ENCODE peak calls at places on chromosomes 2 and 18, in eight cellular contexts. J is cardiac muscle cell; C is AG04449; R is activated CD8-positive, alpha-beta T cell treated with anti-CD3 and anti-CD28 coated beads for 36 hours; G is H9; D is left lung; Q is lower leg skin; L is upper lobe of left lung. Z is an unnamed sample.

GRCh38 chr2:152240559-152241231 is 65.1 kb upstream of the STAM2 start:
- DNase-seq in D (no peak), G (no peak), L (no peak), R (no peak), Q (no peak), C (no peak), J (peak), Z (no peak)

GRCh38 chr2:237217995-237218621 is 132.4 kb downstream of the COPS8 start:
- DNase-seq in D (no peak), G (peak), Q (peak), R (no peak), L (no peak), J (no peak), C (no peak), Z (no peak)

GRCh38 chr2:4246364-4247131 is 543.2 kb downstream of the DCDC2C start:
- DNase-seq in L (no peak), Q (no peak), C (no peak), J (no peak), G (peak), R (no peak), D (no peak), Z (no peak)

GRCh38 chr18:76426738-76427305 is 68.2 kb downstream of the ZNF516 start:
- DNase-seq in C (no peak), J (peak), Q (no peak), R (peak), L (peak), G (peak), D (peak), Z (peak)

GRCh38 chr2:19722486-19723420 is 179.0 kb downstream of the TTC32 start:
- DNase-seq in R (no peak), C (no peak), Q (no peak), L (no peak), J (peak), G (no peak), D (no peak), Z (no peak)

GRCh38 chr2:230582851-230583283 is 129.8 kb upstream of the CAB39 start:
- DNase-seq in Q (no peak), L (no peak), D (no peak), R (peak), C (no peak), G (no peak), J (no peak), Z (no peak)

GRCh38 chr2:190267302-190267701 is 52.3 kb downstream of the HIBCH start:
- DNase-seq in C (no peak), G (no peak), Q (no peak), R (no peak), L (no peak), D (no peak), J (peak), Z (no peak)

GRCh38 chr2:121346407-121346806 is 61.4 kb upstream of the TFCP2L1 start:
- DNase-seq in C (no peak), R (no peak), G (no peak), L (no peak), J (no peak), D (no peak), Q (peak), Z (no peak)

GRCh38 chr18:54740146-54740844 is 88.0 kb upstream of the RAB27B start:
- DNase-seq in C (no peak), Q (no peak), R (no peak), L (no peak), G (no peak), D (no peak), J (peak), Z (no peak)

GRCh38 chr2:49931243-49931642 is 776.9 kb upstream of the FSHR start:
- DNase-seq in R (no peak), Q (no peak), D (no peak), J (no peak), L (no peak), G (no peak), C (no peak), Z (no peak)

GRCh38 chr18:59631583-59632181 is 65.5 kb downstream of the CCBE1 start:
- DNase-seq in G (peak), C (no peak), L (no peak), J (peak), R (peak), Q (no peak), D (no peak), Z (peak)

GRCh38 chr2:203551653-203552250 is 16.7 kb upstream of the RAPH1 start:
- DNase-seq in J (peak), G (no peak), D (no peak), Q (no peak), C (no peak), R (no peak), L (peak), Z (no peak)

GRCh38 chr2:80529466-80530165 is 225.1 kb upstream of the LRRTM1 start:
- DNase-seq in D (no peak), Q (no peak), J (no peak), G (no peak), L (no peak), C (no peak), R (no peak), Z (no peak)

GRCh38 chr2:10709290-10709939 is 12.0 kb upstream of the ATP6V1C2 start:
- DNase-seq in J (peak), L (no peak), D (no peak), C (no peak), G (peak), R (no peak), Q (no peak), Z (peak)

GRCh38 chr2:174071321-174071720 is 106.1 kb upstream of the SP3 start:
- DNase-seq in C (no peak), J (no peak), G (no peak), R (no peak), Q (no peak), L (no peak), D (no peak), Z (no peak)

GRCh38 chr2:120566331-120567035 is 169.2 kb upstream of the GLI2 start:
- DNase-seq in L (no peak), G (no peak), D (no peak), C (no peak), J (peak), R (no peak), Q (no peak), Z (no peak)

GRCh38 chr18:49819768-49820662 is 6.7 kb upstream of the ACAA2 start:
- DNase-seq in D (no peak), G (no peak), J (peak), C (no peak), Q (no peak), R (peak), L (peak), Z (no peak)

GRCh38 chr2:120279708-120280107 is 27.1 kb downstream of the RALB start:
- DNase-seq in Q (no peak), R (no peak), D (no peak), C (no peak), J (no peak), L (no peak), G (no peak), Z (no peak)

GRCh38 chr18:48834421-48835011 is 116.2 kb downstream of the SMAD7 start:
- DNase-seq in C (peak), L (peak), R (peak), Q (peak), J (peak), D (peak), G (peak), Z (no peak)

GRCh38 chr18:2513616-2514015 is 57.7 kb downstream of the METTL4 start:
- DNase-seq in L (no peak), R (no peak), J (no peak), C (no peak), G (no peak), Q (no peak), D (no peak), Z (no peak)

GRCh38 chr18:50859793-50860192 is 19.1 kb upstream of the ME2 start:
- DNase-seq in L (no peak), C (no peak), G (no peak), D (no peak), J (no peak), Q (no peak), R (no peak), Z (no peak)

GRCh38 chr2:215874418-215874817 is 138.9 kb downstream of the MREG start:
- DNase-seq in Q (no peak), C (no peak), L (no peak), D (no peak), J (no peak), G (no peak), R (no peak), Z (no peak)

GRCh38 chr2:215870088-215870490 is 143.3 kb downstream of the MREG start:
- DNase-seq in D (no peak), J (peak), C (no peak), R (no peak), Q (no peak), L (peak), G (no peak), Z (no peak)

GRCh38 chr2:215866594-215866993 is 146.8 kb downstream of the MREG start:
- DNase-seq in C (no peak), Q (no peak), D (no peak), R (no peak), G (no peak), L (no peak), J (no peak), Z (peak)

GRCh38 chr2:215868886-215869285 is 144.5 kb downstream of the MREG start:
- DNase-seq in L (no peak), J (no peak), D (no peak), C (no peak), R (no peak), G (no peak), Q (no peak), Z (no peak)

GRCh38 chr2:215870986-215871385 is 142.4 kb downstream of the MREG start:
- DNase-seq in C (no peak), J (no peak), R (peak), G (peak), Q (no peak), L (no peak), D (no peak), Z (peak)
- TF ChIP-seq CTCF in C (peak), J (peak), R (no peak), G (peak), Q (no peak), L (no peak), D (no peak), Z (peak)

GRCh38 chr2:44770221-44771187 is 171.0 kb upstream of the SIX3 start:
- DNase-seq in Q (no peak), R (no peak), D (no peak), C (no peak), L (no peak), J (no peak), G (peak), Z (peak)
- TF ChIP-seq CTCF in Q (no peak), R (no peak), D (no peak), C (no peak), L (no peak), J (no peak), G (peak), Z (no peak)

GRCh38 chr2:128714861-128715312 is 396.2 kb upstream of the HS6ST1 start:
- DNase-seq in L (no peak), D (no peak), G (peak), C (no peak), J (no peak), R (peak), Q (peak), Z (no peak)
- TF ChIP-seq CTCF in L (no peak), D (no peak), G (peak), C (no peak), J (peak), R (no peak), Q (no peak), Z (peak)

GRCh38 chr2:200713704-200714064 is 98.0 kb upstream of the BZW1 start:
- DNase-seq in L (no peak), C (no peak), D (no peak), R (peak), G (no peak), J (no peak), Q (no peak), Z (no peak)

GRCh38 chr2:200705305-200705985 is 106.3 kb upstream of the BZW1 start:
- DNase-seq in Q (no peak), R (peak), D (no peak), J (peak), G (peak), L (no peak), C (no peak), Z (peak)

GRCh38 chr2:200703926-200704637 is 107.6 kb upstream of the BZW1 start:
- DNase-seq in J (no peak), Q (no peak), R (no peak), G (no peak), L (no peak), C (no peak), D (no peak), Z (no peak)

GRCh38 chr2:200713003-200713703 is 98.6 kb upstream of the BZW1 start:
- DNase-seq in R (peak), Q (peak), G (peak), J (peak), L (peak), D (peak), C (peak), Z (peak)

DNA sequence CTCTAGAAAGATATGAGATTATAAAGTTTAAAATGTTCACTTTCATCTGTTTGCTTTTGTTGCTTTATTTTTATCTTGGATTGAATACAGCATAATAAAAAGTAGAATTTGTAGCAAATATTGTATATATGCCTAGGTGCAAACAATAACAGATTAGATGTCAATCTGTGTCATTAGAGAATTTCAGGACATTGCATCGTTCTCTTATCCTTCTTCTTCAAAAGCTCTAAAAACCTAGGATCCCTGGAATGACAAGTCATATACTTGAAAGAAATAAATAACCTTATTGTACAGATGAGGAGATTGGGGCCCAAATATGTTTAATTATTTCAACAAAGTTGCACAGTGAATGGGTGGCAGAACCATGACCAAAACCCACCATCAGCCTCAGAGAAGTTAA is 102.8 kb upstream of the BZW1 start:
- DNase-seq in D (no peak), J (no peak), C (no peak), Q (no peak), G (no peak), L (no peak), R (no peak), Z (no peak)
- TF ChIP-seq CTCF in D (no peak), J (no peak), C (no peak), Q (no peak), G (no peak), L (no peak), R (no peak), Z (no peak)

GRCh38 chr2:102420290-102420689 is 2.7 kb upstream of the IL18RAP start:
- DNase-seq in G (no peak), C (no peak), D (no peak), R (no peak), J (no peak), L (no peak), Q (peak), Z (no peak)
- TF ChIP-seq CTCF in G (no peak), C (no peak), D (no peak), R (no peak), J (no peak), L (no peak), Q (no peak), Z (no peak)

GRCh38 chr2:63821396-63821795 is 20.3 kb upstream of the UGP2 start:
- DNase-seq in Q (no peak), G (no peak), J (no peak), D (no peak), R (no peak), C (no peak), L (no peak), Z (no peak)
- TF ChIP-seq CTCF in Q (no peak), G (no peak), J (no peak), D (no peak), R (no peak), C (no peak), L (no peak), Z (no peak)

GRCh38 chr2:221100467-221101089 is 471.5 kb downstream of the EPHA4 start:
- DNase-seq in L (no peak), D (no peak), C (no peak), J (no peak), Q (no peak), R (no peak), G (peak), Z (no peak)
- TF ChIP-seq CTCF in L (no peak), D (no peak), C (peak), J (no peak), Q (no peak), R (no peak), G (peak), Z (no peak)

GRCh38 chr2:180599804-180600203 is 380.6 kb upstream of the UBE2E3 start:
- DNase-seq in L (no peak), J (no peak), G (no peak), C (no peak), D (no peak), R (no peak), Q (no peak), Z (no peak)

GRCh38 chr2:180607501-180608060 is 372.8 kb upstream of the UBE2E3 start:
- DNase-seq in D (no peak), G (no peak), L (no peak), R (no peak), J (no peak), Q (no peak), C (no peak), Z (no peak)

GRCh38 chr2:180601016-180601415 is 379.4 kb upstream of the UBE2E3 start:
- DNase-seq in D (no peak), J (no peak), C (no peak), G (no peak), R (no peak), L (no peak), Q (no peak), Z (no peak)

GRCh38 chr2:180604077-180604476 is 376.3 kb upstream of the UBE2E3 start:
- DNase-seq in L (no peak), J (peak), G (no peak), C (no peak), D (no peak), Q (no peak), R (peak), Z (peak)
- TF ChIP-seq CTCF in L (no peak), J (peak), G (peak), C (no peak), D (no peak), Q (no peak), R (no peak), Z (peak)

DNA sequence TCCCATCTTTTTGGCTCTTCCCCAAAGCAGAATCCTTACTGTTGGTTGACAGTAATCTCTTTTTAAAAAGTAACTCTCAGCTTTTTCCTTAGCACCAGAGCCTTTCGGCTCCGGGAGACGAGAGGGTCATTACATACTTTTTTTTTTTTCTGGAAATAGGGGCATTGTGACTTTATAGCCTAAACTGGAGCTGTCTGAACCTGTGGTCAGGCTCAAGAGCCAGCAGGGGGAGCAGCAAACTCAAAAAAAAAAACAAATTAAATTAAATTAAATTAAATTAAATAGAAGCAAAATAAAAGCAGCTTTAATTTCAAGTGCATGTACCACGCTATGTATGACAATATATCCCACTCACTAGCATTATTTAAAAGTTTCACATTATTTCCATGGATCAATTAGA is 156.6 kb downstream of the DTNA start:
- DNase-seq in C (no peak), D (no peak), Q (no peak), J (peak), R (no peak), G (no peak), L (no peak), Z (no peak)
- TF ChIP-seq CTCF in C (peak), D (peak), Q (no peak), J (peak), R (peak), G (peak), L (no peak), Z (peak)

Z was measured in nephron progenitor cell.